ENCODE peak calls at places on chromosomes 3 and 15, in four cellular contexts. Z, C, A and I are unnamed samples.

GRCh38 chr3:17629400-17629799 is 113.0 kb downstream of the TBC1D5 start:
- DNase-seq in Z (no peak), C (no peak), A (no peak), I (no peak)

GRCh38 chr15:52653451-52653964 is 25.7 kb downstream of the ATOSA start:
- DNase-seq in Z (no peak), C (no peak), A (no peak), I (peak; percentile 67)

GRCh38 chr3:23728651-23729117 is 77.1 kb upstream of the UBE2E1 start:
- DNase-seq in Z (no peak), C (no peak), A (no peak), I (peak; percentile 90)

GRCh38 chr3:140050977-140051957 is 116.3 kb downstream of the CLSTN2 start:
- DNase-seq in Z (no peak), C (no peak), A (no peak), I (peak; percentile 43)

GRCh38 chr3:17025594-17026139 is 140.9 kb downstream of the PLCL2 start:
- DNase-seq in Z (no peak), C (no peak), A (no peak), I (no peak)

GRCh38 chr3:149004622-149005021 is 13.3 kb downstream of the GYG1 start:
- DNase-seq in Z (peak; percentile 89), C (no peak), A (no peak), I (peak; percentile 19)

GRCh38 chr15:71306538-71306937 is 191.3 kb downstream of the THSD4 start:
- DNase-seq in Z (no peak), C (no peak), A (no peak), I (no peak)

GRCh38 chr3:150215616-150216015 is 192.5 kb upstream of the TSC22D2 start:
- DNase-seq in Z (no peak), C (no peak), A (no peak), I (no peak)

GRCh38 chr3:25910997-25911396 is 121.1 kb downstream of the OXSM start:
- DNase-seq in Z (no peak), C (no peak), A (no peak), I (peak; percentile 81)

GRCh38 chr3:137165117-137165806 is 207.5 kb downstream of the IL20RB start:
- DNase-seq in Z (no peak), C (no peak), A (no peak), I (no peak)

GRCh38 chr3:63061449-63061848 is 186.2 kb upstream of the CADPS start:
- DNase-seq in Z (no peak), C (no peak), A (no peak), I (no peak)

GRCh38 chr3:112519424-112520001 is 20.2 kb upstream of the BTLA start:
- DNase-seq in Z (no peak), C (peak; percentile 34), A (no peak), I (peak; percentile 45)

GRCh38 chr3:59451041-59451763 is 401.4 kb upstream of the CFAP20DC start:
- DNase-seq in Z (no peak), C (no peak), A (no peak), I (no peak)

GRCh38 chr3:67384790-67385397 is 269.5 kb downstream of the SUCLG2 start:
- DNase-seq in Z (no peak), C (no peak), A (no peak), I (peak; percentile 50)

GRCh38 chr3:17431004-17431403 is 311.4 kb downstream of the TBC1D5 start:
- DNase-seq in Z (no peak), C (no peak), A (no peak), I (no peak)

GRCh38 chr3:27326949-27327582 is 42.1 kb downstream of the NEK10 start:
- DNase-seq in Z (peak; percentile 41), C (no peak), A (no peak), I (no peak)

GRCh38 chr3:49937081-49937480 is 2.9 kb upstream of the RBM6 start:
- DNase-seq in Z (no peak), C (no peak), A (no peak), I (no peak)

GRCh38 chr3:13027154-13027553 is 46.1 kb downstream of the IQSEC1 start:
- DNase-seq in Z (no peak), C (no peak), A (no peak), I (no peak)

GRCh38 chr3:39137435-39137936 is 15.9 kb downstream of the CSRNP1 start:
- DNase-seq in Z (no peak), C (no peak), A (no peak), I (no peak)

GRCh38 chr3:180700941-180701340 is 21.7 kb upstream of the CCDC39 start:
- DNase-seq in Z (no peak), C (no peak), A (no peak), I (no peak)

GRCh38 chr3:139020036-139020867 is 474 bp downstream of the PRR23B start:
- DNase-seq in Z (no peak), C (no peak), A (peak; percentile 58), I (no peak)

GRCh38 chr3:57818772-57819171 is 62.7 kb downstream of the SLMAP start:
- DNase-seq in Z (no peak), C (no peak), A (no peak), I (no peak)

GRCh38 chr15:27815035-27815434 is 284.1 kb downstream of the OCA2 start:
- DNase-seq in Z (no peak), C (no peak), A (no peak), I (no peak)

GRCh38 chr15:71780349-71780976 is 29.9 kb upstream of the NR2E3 start:
- DNase-seq in Z (no peak), C (peak; percentile 29), A (no peak), I (peak; percentile 72)

GRCh38 chr15:42427429-42428223 is 63.3 kb downstream of the ZNF106 start:
- DNase-seq in Z (no peak), C (no peak), A (no peak), I (no peak)

DNA sequence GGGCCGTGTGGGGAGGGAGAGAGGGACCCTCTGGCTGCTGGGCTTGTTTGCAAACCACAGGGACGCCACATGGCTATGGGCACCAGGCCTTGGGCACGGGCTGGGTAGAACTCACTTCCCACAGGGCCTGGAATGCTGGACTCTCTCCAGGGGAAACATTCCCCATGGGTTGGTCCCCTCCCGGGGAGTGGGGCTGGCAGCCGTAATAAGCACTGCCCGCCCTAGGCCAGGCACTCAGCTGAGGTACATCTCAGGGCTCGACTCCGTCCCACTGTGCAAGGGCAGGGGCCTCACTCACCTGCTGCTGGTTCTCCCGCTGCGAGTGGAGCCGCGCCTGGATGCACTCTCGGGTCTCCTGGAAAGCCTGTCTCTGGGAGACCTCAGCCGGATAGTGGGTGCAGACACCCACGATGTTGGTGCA is 96.7 kb downstream of the ADCY5 start:
- DNase-seq in Z (no peak), C (no peak), A (no peak), I (no peak)
- H3K4me3 ChIP-seq in Z (no peak overlapping the region), C (no peak overlapping the region), A (no peak overlapping the region), I (no peak overlapping the region)

DNA sequence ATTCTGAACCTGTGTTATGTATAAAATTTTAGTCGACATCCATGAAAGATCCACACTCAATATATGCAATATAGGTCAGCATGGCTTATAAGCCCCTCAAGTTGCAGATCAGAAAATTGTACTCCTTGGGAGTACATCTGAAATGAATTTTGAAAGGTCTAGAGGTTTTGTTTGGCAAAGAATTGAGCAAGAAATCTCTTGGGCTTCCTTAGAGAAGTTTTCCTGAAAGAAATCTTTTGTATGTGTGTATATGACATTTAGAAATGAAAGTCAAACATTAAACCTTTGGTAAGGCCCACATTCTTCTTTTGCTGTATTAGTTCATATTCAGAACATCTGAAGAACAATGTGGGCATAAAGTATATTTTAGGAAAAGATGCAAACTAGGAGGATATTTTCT is 1006.6 kb downstream of the NAALADL2 start:
- DNase-seq in Z (no peak), C (no peak), A (no peak), I (no peak)
- H3K27me3 ChIP-seq in Z (no peaks in the 10 kb centered on the region), C (no peaks in the 10 kb centered on the region), A (no peaks in the 10 kb centered on the region), I (no peaks in the 10 kb centered on the region)

GRCh38 chr3:127044996-127045395 is 62.1 kb downstream of the PLXNA1 start:
- DNase-seq in Z (peak; percentile 39), C (no peak), A (no peak), I (peak; percentile 32)
- H3K4me3 ChIP-seq in Z (no peak overlapping the region), C (no peak overlapping the region), A (no peak overlapping the region), I (no peak overlapping the region)

GRCh38 chr15:67838789-67839332 is 984 bp downstream of the RNU6-1 start:
- DNase-seq in Z (peak; percentile 85), C (no peak), A (peak; percentile 87), I (no peak)
- H3K27me3 ChIP-seq in Z (peaks cover 4% of the 10 kb centered on the region), C (peaks cover 12% of the 10 kb centered on the region), A (no peaks in the 10 kb centered on the region), I (peaks cover 3% of the 10 kb centered on the region)

GRCh38 chr3:114151091-114151490 is 27.8 kb downstream of the DRD3 start:
- DNase-seq in Z (no peak), C (no peak), A (no peak), I (no peak)

GRCh38 chr3:114155370-114155821 is 23.5 kb downstream of the DRD3 start:
- DNase-seq in Z (no peak), C (no peak), A (no peak), I (peak; percentile 80)

GRCh38 chr3:114154321-114154821 is 24.5 kb downstream of the DRD3 start:
- DNase-seq in Z (no peak), C (no peak), A (no peak), I (peak; percentile 88)

GRCh38 chr3:114157321-114157720 is 21.5 kb downstream of the DRD3 start:
- DNase-seq in Z (no peak), C (no peak), A (no peak), I (no peak)

GRCh38 chr3:114152519-114153151 is 26.2 kb downstream of the DRD3 start:
- DNase-seq in Z (peak; percentile 86), C (peak; percentile 69), A (peak; percentile 91), I (peak; percentile 84)
- H3K4me3 ChIP-seq in Z (peak overlapping the region; percentile 69), C (peak overlapping the region; percentile 42), A (peak overlapping the region; percentile 8), I (peak overlapping the region; percentile 15)

GRCh38 chr15:88255109-88255495 is 1.4 kb downstream of the NTRK3 start:
- DNase-seq in Z (no peak), C (no peak), A (no peak), I (no peak)

GRCh38 chr15:88258021-88258641 is 1.6 kb upstream of the NTRK3 start:
- DNase-seq in Z (no peak), C (no peak), A (no peak), I (no peak)

GRCh38 chr15:88255496-88256171 is 905 bp downstream of the NTRK3 start:
- DNase-seq in Z (no peak), C (peak; percentile 43), A (no peak), I (no peak)

GRCh38 chr15:88257311-88257901 is 867 bp upstream of the NTRK3 start:
- DNase-seq in Z (no peak), C (no peak), A (no peak), I (no peak)

DNA sequence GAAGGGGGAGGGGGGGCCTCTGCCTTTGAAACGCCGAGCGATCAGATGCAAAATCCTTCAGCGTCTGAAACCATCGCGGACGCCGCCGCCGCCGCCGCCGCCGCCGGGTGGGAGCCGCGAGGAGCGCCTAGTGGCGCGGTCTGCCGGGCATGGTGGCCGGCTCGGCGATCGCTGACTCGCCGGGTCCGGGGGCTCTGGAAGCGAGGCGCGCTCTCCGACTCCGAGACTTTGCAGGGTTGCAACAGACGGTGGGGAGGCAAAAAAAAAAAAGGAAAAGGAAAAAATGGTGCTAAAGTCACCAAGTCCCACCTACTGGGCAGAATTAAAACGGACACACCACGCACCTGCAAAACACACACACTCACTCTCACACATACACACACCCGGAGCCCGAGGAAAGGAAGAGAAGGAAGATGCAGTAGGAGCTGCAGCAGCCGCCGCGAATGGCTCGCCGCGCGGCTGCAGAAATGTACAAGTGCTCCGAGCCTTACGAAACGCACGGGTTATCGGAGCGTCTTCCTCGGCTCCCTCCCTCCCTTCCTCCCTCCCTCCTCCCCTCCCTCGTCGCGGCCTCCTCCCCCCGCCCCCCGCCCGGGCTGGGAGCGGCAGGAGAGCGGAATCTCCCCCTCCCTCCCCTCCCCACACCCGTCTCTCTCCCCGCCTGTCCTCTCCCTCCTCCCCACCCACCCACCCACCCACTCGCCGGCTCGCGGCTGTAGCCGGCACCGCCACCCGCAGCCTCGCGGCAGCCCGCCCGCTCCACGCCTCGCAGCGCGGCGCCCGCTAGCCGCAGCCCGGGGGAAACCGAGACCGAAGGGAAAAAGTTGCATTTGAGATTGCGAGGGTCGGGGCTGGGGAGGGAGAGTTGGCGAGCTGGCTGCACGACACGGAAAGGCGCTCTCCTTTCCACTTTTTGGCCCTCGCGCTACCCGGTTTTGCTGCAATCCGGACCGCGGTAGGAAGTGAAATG is at the start of gene NTRK3:
- DNase-seq in Z (no peak), C (no peak), A (no peak), I (no peak)
- H3K27me3 ChIP-seq in Z (peaks cover 28% of the 10 kb centered on the region), C (no peaks in the 10 kb centered on the region), A (no peaks in the 10 kb centered on the region), I (peaks cover 79% of the 10 kb centered on the region)